ENCODE peak calls at places on chromosomes 4 and X, in seven cellular contexts. One of them, this sample, is unnamed.
A peak's percentile ranks its signal among the peaks of the same experiment; 100 is the strongest.

GRCh38 chr4:5883916-5884315 is 9.0 kb downstream of the CRMP1 start:
- DNase-seq in substantia nigra: no peak
- DNase-seq in suprapubic skin: no peak
- DNase-seq in CD4-positive, alpha-beta T cell: no peak
- DNase-seq in CD8-positive, alpha-beta T cell: no peak
- DNase-seq in mesendoderm: no peak
- DNase-seq in lower lobe of right lung: no peak
- DNase-seq in this sample: no peak

GRCh38 chrX:96721398-96721797 is 36.8 kb downstream of the DIAPH2 start:
- DNase-seq in substantia nigra: no peak
- DNase-seq in suprapubic skin: no peak
- DNase-seq in CD4-positive, alpha-beta T cell: no peak
- DNase-seq in CD8-positive, alpha-beta T cell: no peak
- DNase-seq in mesendoderm: no peak
- DNase-seq in lower lobe of right lung: no peak
- DNase-seq in this sample: no peak

GRCh38 chrX:70755850-70756249 is 152.7 kb downstream of the TEX11 start:
- DNase-seq in substantia nigra: no peak
- DNase-seq in suprapubic skin: no peak
- DNase-seq in CD4-positive, alpha-beta T cell: peak; percentile 47
- DNase-seq in CD8-positive, alpha-beta T cell: peak; percentile 65
- DNase-seq in mesendoderm: peak; percentile 48
- DNase-seq in lower lobe of right lung: no peak
- DNase-seq in this sample: no peak

GRCh38 chr4:148539387-148539786 is 97.2 kb upstream of the NR3C2 start:
- DNase-seq in substantia nigra: no peak
- DNase-seq in suprapubic skin: no peak
- DNase-seq in CD4-positive, alpha-beta T cell: no peak
- DNase-seq in CD8-positive, alpha-beta T cell: no peak
- DNase-seq in mesendoderm: peak; percentile 69
- DNase-seq in lower lobe of right lung: no peak
- DNase-seq in this sample: no peak

GRCh38 chr4:15778191-15778741 is at the start of gene CD38:
- DNase-seq in substantia nigra: peak; percentile 53
- DNase-seq in suprapubic skin: no peak
- DNase-seq in CD4-positive, alpha-beta T cell: no peak
- DNase-seq in CD8-positive, alpha-beta T cell: no peak
- DNase-seq in mesendoderm: peak; percentile 22
- DNase-seq in lower lobe of right lung: peak; percentile 51
- DNase-seq in this sample: no peak

GRCh38 chr4:1939664-1940509 is 68.7 kb downstream of the NSD2 start:
- DNase-seq in substantia nigra: no peak
- DNase-seq in suprapubic skin: no peak
- DNase-seq in CD4-positive, alpha-beta T cell: no peak
- DNase-seq in CD8-positive, alpha-beta T cell: no peak
- DNase-seq in mesendoderm: no peak
- DNase-seq in lower lobe of right lung: no peak
- DNase-seq in this sample: no peak

GRCh38 chrX:129779747-129780146 is at the start of gene SASH3:
- DNase-seq in substantia nigra: no peak
- DNase-seq in suprapubic skin: no peak
- DNase-seq in CD4-positive, alpha-beta T cell: peak; percentile 54
- DNase-seq in CD8-positive, alpha-beta T cell: peak; percentile 73
- DNase-seq in mesendoderm: no peak
- DNase-seq in lower lobe of right lung: peak; percentile 82
- DNase-seq in this sample: no peak

GRCh38 chr4:39591290-39591689 is 47.4 kb downstream of the SMIM14 start:
- DNase-seq in substantia nigra: no peak
- DNase-seq in suprapubic skin: no peak
- DNase-seq in CD4-positive, alpha-beta T cell: no peak
- DNase-seq in CD8-positive, alpha-beta T cell: no peak
- DNase-seq in mesendoderm: no peak
- DNase-seq in lower lobe of right lung: no peak
- DNase-seq in this sample: no peak

GRCh38 chrX:148609766-148610698 is 109.6 kb downstream of the AFF2 start:
- DNase-seq in substantia nigra: no peak
- DNase-seq in suprapubic skin: no peak
- DNase-seq in CD4-positive, alpha-beta T cell: no peak
- DNase-seq in CD8-positive, alpha-beta T cell: no peak
- DNase-seq in mesendoderm: peak; percentile 85
- DNase-seq in lower lobe of right lung: no peak
- DNase-seq in this sample: no peak

GRCh38 chr4:16007471-16008095 is 44.6 kb upstream of the FGFBP2 start:
- DNase-seq in substantia nigra: no peak
- DNase-seq in suprapubic skin: no peak
- DNase-seq in CD4-positive, alpha-beta T cell: no peak
- DNase-seq in CD8-positive, alpha-beta T cell: no peak
- DNase-seq in mesendoderm: no peak
- DNase-seq in lower lobe of right lung: no peak
- DNase-seq in this sample: no peak

GRCh38 chr4:74631338-74631737 is 163.0 kb downstream of the BTC start:
- DNase-seq in substantia nigra: no peak
- DNase-seq in suprapubic skin: no peak
- DNase-seq in CD4-positive, alpha-beta T cell: no peak
- DNase-seq in CD8-positive, alpha-beta T cell: no peak
- DNase-seq in mesendoderm: no peak
- DNase-seq in lower lobe of right lung: no peak
- DNase-seq in this sample: no peak

GRCh38 chr4:109032676-109033075 is 269.8 kb downstream of the COL25A1 start:
- DNase-seq in substantia nigra: no peak
- DNase-seq in suprapubic skin: no peak
- DNase-seq in CD4-positive, alpha-beta T cell: no peak
- DNase-seq in CD8-positive, alpha-beta T cell: no peak
- DNase-seq in mesendoderm: no peak
- DNase-seq in lower lobe of right lung: no peak
- DNase-seq in this sample: no peak

GRCh38 chrX:100606753-100607152 is 22.0 kb downstream of the TNMD start:
- DNase-seq in substantia nigra: no peak
- DNase-seq in suprapubic skin: no peak
- DNase-seq in CD4-positive, alpha-beta T cell: no peak
- DNase-seq in CD8-positive, alpha-beta T cell: no peak
- DNase-seq in mesendoderm: no peak
- DNase-seq in lower lobe of right lung: no peak
- DNase-seq in this sample: no peak

GRCh38 chr4:47045261-47045660 is 13.9 kb downstream of the GABRB1 start:
- DNase-seq in substantia nigra: no peak
- DNase-seq in suprapubic skin: no peak
- DNase-seq in CD4-positive, alpha-beta T cell: no peak
- DNase-seq in CD8-positive, alpha-beta T cell: no peak
- DNase-seq in mesendoderm: no peak
- DNase-seq in lower lobe of right lung: no peak
- DNase-seq in this sample: no peak

GRCh38 chr4:110211007-110211769 is 12.8 kb upstream of the ELOVL6 start:
- DNase-seq in substantia nigra: no peak
- DNase-seq in suprapubic skin: no peak
- DNase-seq in CD4-positive, alpha-beta T cell: no peak
- DNase-seq in CD8-positive, alpha-beta T cell: peak; percentile 51
- DNase-seq in mesendoderm: peak; percentile 52
- DNase-seq in lower lobe of right lung: no peak
- DNase-seq in this sample: no peak

GRCh38 chr4:104616401-104616820 is 121.7 kb upstream of the CXXC4 start:
- DNase-seq in substantia nigra: peak; percentile 50
- DNase-seq in suprapubic skin: no peak
- DNase-seq in CD4-positive, alpha-beta T cell: no peak
- DNase-seq in CD8-positive, alpha-beta T cell: no peak
- DNase-seq in mesendoderm: no peak
- DNase-seq in lower lobe of right lung: no peak
- DNase-seq in this sample: peak; percentile 22

GRCh38 chrX:18668059-18668458 is 3.8 kb downstream of the RS1 start:
- DNase-seq in substantia nigra: no peak
- DNase-seq in suprapubic skin: no peak
- DNase-seq in CD4-positive, alpha-beta T cell: no peak
- DNase-seq in CD8-positive, alpha-beta T cell: no peak
- DNase-seq in mesendoderm: no peak
- DNase-seq in lower lobe of right lung: no peak
- DNase-seq in this sample: no peak

GRCh38 chr4:29805871-29806480 is 914.2 kb upstream of the PCDH7 start:
- DNase-seq in substantia nigra: no peak
- DNase-seq in suprapubic skin: no peak
- DNase-seq in CD4-positive, alpha-beta T cell: no peak
- DNase-seq in CD8-positive, alpha-beta T cell: no peak
- DNase-seq in mesendoderm: no peak
- DNase-seq in lower lobe of right lung: no peak
- DNase-seq in this sample: no peak

GRCh38 chr4:98568896-98569663 is 89.3 kb downstream of the TSPAN5 start:
- DNase-seq in substantia nigra: no peak
- DNase-seq in suprapubic skin: no peak
- DNase-seq in CD4-positive, alpha-beta T cell: no peak
- DNase-seq in CD8-positive, alpha-beta T cell: no peak
- DNase-seq in mesendoderm: no peak
- DNase-seq in lower lobe of right lung: no peak
- DNase-seq in this sample: no peak

GRCh38 chrX:120534413-120535205 is 26.2 kb downstream of the CUL4B start:
- DNase-seq in substantia nigra: no peak
- DNase-seq in suprapubic skin: no peak
- DNase-seq in CD4-positive, alpha-beta T cell: no peak
- DNase-seq in CD8-positive, alpha-beta T cell: no peak
- DNase-seq in mesendoderm: no peak
- DNase-seq in lower lobe of right lung: no peak
- DNase-seq in this sample: no peak

DNA sequence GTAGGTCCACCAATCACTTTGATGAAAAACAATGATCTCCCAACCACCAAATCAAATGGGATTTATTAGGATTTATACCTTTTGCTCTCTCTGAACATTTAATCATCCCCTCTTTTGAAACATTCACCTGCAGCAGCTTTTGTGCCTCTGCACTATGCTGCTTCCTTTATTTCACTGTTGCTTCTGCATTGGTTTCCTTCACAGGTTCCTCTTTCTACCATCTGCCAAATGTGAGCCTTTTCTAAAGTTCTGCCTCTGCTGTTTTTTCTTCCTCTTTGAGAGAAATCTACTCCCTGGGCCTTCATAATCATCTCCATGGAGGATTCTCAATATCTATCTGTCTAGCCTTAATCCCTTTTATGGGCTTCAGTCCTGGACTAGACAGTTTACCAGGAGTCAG is 24.7 kb downstream of the CUL4B start:
- DNase-seq in substantia nigra: no peak
- DNase-seq in suprapubic skin: no peak
- DNase-seq in CD4-positive, alpha-beta T cell: no peak
- DNase-seq in CD8-positive, alpha-beta T cell: no peak
- DNase-seq in mesendoderm: no peak
- DNase-seq in lower lobe of right lung: no peak
- DNase-seq in this sample: no peak
- H3K27ac ChIP-seq in substantia nigra: no peak overlapping the region
- H3K27ac ChIP-seq in suprapubic skin: no peak overlapping the region
- H3K27ac ChIP-seq in CD4-positive, alpha-beta T cell: no peak overlapping the region
- H3K27ac ChIP-seq in CD8-positive, alpha-beta T cell: no peak overlapping the region
- H3K27ac ChIP-seq in mesendoderm: no peak overlapping the region
- H3K27ac ChIP-seq in lower lobe of right lung: no peak overlapping the region
- H3K27ac ChIP-seq in this sample: no peak overlapping the region

DNA sequence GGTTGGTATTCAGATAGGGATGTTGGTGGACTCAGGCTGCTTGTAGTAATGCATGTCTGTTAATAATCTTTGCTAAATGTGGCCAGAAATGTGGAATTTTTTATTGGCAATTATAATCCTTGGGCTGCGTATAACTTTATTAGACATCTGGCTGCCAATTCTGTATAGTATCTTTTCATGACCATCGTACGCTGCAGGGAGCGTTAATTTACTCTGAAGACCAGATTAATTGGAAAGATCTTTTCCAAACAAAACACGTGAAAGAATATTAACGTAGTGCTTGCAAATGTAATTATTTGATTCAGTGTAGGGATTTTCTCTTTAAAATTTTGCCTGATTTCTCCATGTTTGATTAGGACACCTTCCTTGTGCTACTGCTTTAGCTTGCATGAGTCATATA is 38.8 kb upstream of the FTHL17 start:
- DNase-seq in substantia nigra: no peak
- DNase-seq in suprapubic skin: no peak
- DNase-seq in CD4-positive, alpha-beta T cell: no peak
- DNase-seq in CD8-positive, alpha-beta T cell: no peak
- DNase-seq in mesendoderm: no peak
- DNase-seq in lower lobe of right lung: no peak
- DNase-seq in this sample: no peak
- H3K27ac ChIP-seq in substantia nigra: no peak overlapping the region
- H3K27ac ChIP-seq in suprapubic skin: no peak overlapping the region
- H3K27ac ChIP-seq in CD4-positive, alpha-beta T cell: no peak overlapping the region
- H3K27ac ChIP-seq in CD8-positive, alpha-beta T cell: no peak overlapping the region
- H3K27ac ChIP-seq in mesendoderm: no peak overlapping the region
- H3K27ac ChIP-seq in lower lobe of right lung: no peak overlapping the region
- H3K27ac ChIP-seq in this sample: no peak overlapping the region

DNA sequence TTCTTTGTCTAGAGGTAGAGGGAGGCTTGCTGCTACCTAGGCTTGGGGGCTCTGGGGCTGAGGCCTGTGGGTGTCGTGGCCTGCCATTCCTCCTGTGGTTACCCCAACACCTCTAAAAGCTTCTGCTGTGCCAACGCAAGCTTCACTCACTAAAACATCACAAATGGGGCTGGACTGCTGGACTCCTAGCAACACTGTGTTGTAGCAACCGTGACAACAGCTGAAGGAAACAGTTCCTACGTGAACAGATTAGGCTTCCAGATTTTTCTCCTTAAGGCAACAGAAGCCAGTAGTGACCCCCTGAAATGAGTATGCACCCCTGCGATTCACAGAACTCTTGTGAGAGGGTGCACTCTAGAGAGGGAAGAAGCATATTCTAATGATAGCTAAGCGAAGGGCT is 138.3 kb upstream of the TEX13D start:
- DNase-seq in substantia nigra: no peak
- DNase-seq in suprapubic skin: no peak
- DNase-seq in CD4-positive, alpha-beta T cell: no peak
- DNase-seq in CD8-positive, alpha-beta T cell: no peak
- DNase-seq in mesendoderm: peak; percentile 49
- DNase-seq in lower lobe of right lung: no peak
- DNase-seq in this sample: no peak
- H3K27ac ChIP-seq in substantia nigra: no peak overlapping the region
- H3K27ac ChIP-seq in suprapubic skin: no peak overlapping the region
- H3K27ac ChIP-seq in CD4-positive, alpha-beta T cell: no peak overlapping the region
- H3K27ac ChIP-seq in CD8-positive, alpha-beta T cell: no peak overlapping the region
- H3K27ac ChIP-seq in mesendoderm: no peak overlapping the region
- H3K27ac ChIP-seq in lower lobe of right lung: peak overlapping the region; percentile 58
- H3K27ac ChIP-seq in this sample: no peak overlapping the region

DNA sequence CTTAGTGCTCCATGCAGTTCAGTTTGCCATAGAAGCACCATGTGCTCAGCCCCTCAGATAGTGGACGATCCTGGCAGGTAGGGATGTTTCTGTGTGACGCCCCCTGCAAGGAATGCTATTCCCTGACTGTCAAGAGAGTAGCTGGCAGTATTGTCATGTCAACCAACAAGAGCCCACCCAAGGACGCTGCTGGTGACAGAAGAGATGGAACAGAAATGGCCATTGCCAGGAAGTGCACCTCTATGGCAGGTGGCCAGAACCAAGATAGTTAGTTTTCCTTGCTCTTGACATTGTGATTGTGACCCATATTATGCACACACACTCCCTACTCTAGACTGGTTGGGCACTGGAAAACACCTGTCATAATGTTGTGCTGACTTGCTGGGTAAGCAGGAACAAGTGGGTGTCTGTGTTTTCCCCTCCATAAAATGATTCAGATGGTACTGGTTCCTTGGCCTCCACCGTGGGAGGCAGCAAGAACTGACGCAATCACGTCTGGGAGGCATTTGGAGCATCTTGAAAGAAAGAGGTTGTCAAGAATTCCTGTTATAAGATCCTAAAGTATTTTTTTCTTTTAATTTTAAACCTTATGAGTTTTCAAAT is 507.9 kb downstream of the MID1IP1 start:
- DNase-seq in substantia nigra: no peak
- DNase-seq in suprapubic skin: no peak
- DNase-seq in CD4-positive, alpha-beta T cell: peak; percentile 2
- DNase-seq in CD8-positive, alpha-beta T cell: peak; percentile 50
- DNase-seq in mesendoderm: peak; percentile 16
- DNase-seq in lower lobe of right lung: no peak
- DNase-seq in this sample: no peak
- H3K27ac ChIP-seq in substantia nigra: no peak overlapping the region
- H3K27ac ChIP-seq in suprapubic skin: no peak overlapping the region
- H3K27ac ChIP-seq in CD4-positive, alpha-beta T cell: peak overlapping the region; percentile 85
- H3K27ac ChIP-seq in CD8-positive, alpha-beta T cell: peak overlapping the region; percentile 58
- H3K27ac ChIP-seq in mesendoderm: no peak overlapping the region
- H3K27ac ChIP-seq in lower lobe of right lung: peak overlapping the region; percentile 46
- H3K27ac ChIP-seq in this sample: no peak overlapping the region

GRCh38 chrX:13360146-13360545 is 40.3 kb upstream of the ATXN3L start:
- DNase-seq in substantia nigra: no peak
- DNase-seq in suprapubic skin: no peak
- DNase-seq in CD4-positive, alpha-beta T cell: no peak
- DNase-seq in CD8-positive, alpha-beta T cell: no peak
- DNase-seq in mesendoderm: no peak
- DNase-seq in lower lobe of right lung: no peak
- DNase-seq in this sample: no peak
- H3K27ac ChIP-seq in substantia nigra: no peak overlapping the region
- H3K27ac ChIP-seq in suprapubic skin: no peak overlapping the region
- H3K27ac ChIP-seq in CD4-positive, alpha-beta T cell: no peak overlapping the region
- H3K27ac ChIP-seq in CD8-positive, alpha-beta T cell: no peak overlapping the region
- H3K27ac ChIP-seq in mesendoderm: no peak overlapping the region
- H3K27ac ChIP-seq in lower lobe of right lung: no peak overlapping the region
- H3K27ac ChIP-seq in this sample: no peak overlapping the region